ENCODE peak calls at places on chromosomes 4 and X, in six cellular contexts. T is adrenal gland, P is tibial nerve, E is ovary, R is A549, S is esophagus squamous epithelium. D is an unnamed sample.

GRCh38 chr4:26879805-26880204 is 19.2 kb downstream of the STIM2 start:
- DNase-seq in T (no peak), P (no peak), E (no peak), R (no peak), S (no peak), D (no peak)

GRCh38 chrX:156001667-156002021 is 4.1 kb downstream of the IL9R start:
- DNase-seq in T (no peak), P (no peak), E (no peak), R (no peak), S (no peak), D (no peak)

GRCh38 chrX:20542072-20542471 is 275.4 kb upstream of the RPS6KA3 start:
- DNase-seq in T (no peak), P (no peak), E (no peak), R (no peak), S (no peak), D (no peak)

GRCh38 chr4:61211781-61212180 is 11.7 kb downstream of the ADGRL3 start:
- DNase-seq in T (no peak), P (no peak), E (no peak), R (no peak), S (no peak), D (no peak)

GRCh38 chr4:8651661-8652180 is 59.2 kb downstream of the CPZ start:
- DNase-seq in T (no peak), P (no peak), E (no peak), R (no peak), S (no peak), D (no peak)

GRCh38 chr4:158814636-158815035 is 45.8 kb downstream of the FNIP2 start:
- DNase-seq in T (no peak), P (no peak), E (no peak), R (no peak), S (no peak), D (no peak)

GRCh38 chr4:184322328-184323025 is 104.8 kb upstream of the ENPP6 start:
- DNase-seq in T (no peak), P (no peak), E (no peak), R (no peak), S (no peak), D (no peak)

GRCh38 chr4:140427919-140428471 is 547 bp upstream of the CLGN start:
- DNase-seq in T (no peak), P (no peak), E (no peak), R (peak; percentile 42), S (no peak), D (no peak)

GRCh38 chr4:38663021-38663800 is 788 bp upstream of the KLF3 start:
- DNase-seq in T (peak; percentile 65), P (no peak), E (peak; percentile 63), R (peak; percentile 38), S (peak; percentile 50), D (peak; percentile 53)

GRCh38 chr4:2256781-2257191 is 5.1 kb downstream of the MXD4 start:
- DNase-seq in T (peak; percentile 58), P (no peak), E (peak; percentile 45), R (no peak), S (no peak), D (peak; percentile 58)

GRCh38 chr4:42104521-42104920 is 47.9 kb downstream of the BEND4 start:
- DNase-seq in T (no peak), P (no peak), E (no peak), R (no peak), S (no peak), D (no peak)

GRCh38 chrX:24495700-24496099 is 30.6 kb downstream of the PDK3 start:
- DNase-seq in T (no peak), P (no peak), E (no peak), R (no peak), S (no peak), D (no peak)

GRCh38 chr4:28966982-28967381 is 1753.2 kb upstream of the PCDH7 start:
- DNase-seq in T (no peak), P (no peak), E (no peak), R (no peak), S (no peak), D (no peak)

GRCh38 chr4:84792366-84793301 is 173.9 kb downstream of the WDFY3 start:
- DNase-seq in T (no peak), P (no peak), E (no peak), R (no peak), S (no peak), D (no peak)

DNA sequence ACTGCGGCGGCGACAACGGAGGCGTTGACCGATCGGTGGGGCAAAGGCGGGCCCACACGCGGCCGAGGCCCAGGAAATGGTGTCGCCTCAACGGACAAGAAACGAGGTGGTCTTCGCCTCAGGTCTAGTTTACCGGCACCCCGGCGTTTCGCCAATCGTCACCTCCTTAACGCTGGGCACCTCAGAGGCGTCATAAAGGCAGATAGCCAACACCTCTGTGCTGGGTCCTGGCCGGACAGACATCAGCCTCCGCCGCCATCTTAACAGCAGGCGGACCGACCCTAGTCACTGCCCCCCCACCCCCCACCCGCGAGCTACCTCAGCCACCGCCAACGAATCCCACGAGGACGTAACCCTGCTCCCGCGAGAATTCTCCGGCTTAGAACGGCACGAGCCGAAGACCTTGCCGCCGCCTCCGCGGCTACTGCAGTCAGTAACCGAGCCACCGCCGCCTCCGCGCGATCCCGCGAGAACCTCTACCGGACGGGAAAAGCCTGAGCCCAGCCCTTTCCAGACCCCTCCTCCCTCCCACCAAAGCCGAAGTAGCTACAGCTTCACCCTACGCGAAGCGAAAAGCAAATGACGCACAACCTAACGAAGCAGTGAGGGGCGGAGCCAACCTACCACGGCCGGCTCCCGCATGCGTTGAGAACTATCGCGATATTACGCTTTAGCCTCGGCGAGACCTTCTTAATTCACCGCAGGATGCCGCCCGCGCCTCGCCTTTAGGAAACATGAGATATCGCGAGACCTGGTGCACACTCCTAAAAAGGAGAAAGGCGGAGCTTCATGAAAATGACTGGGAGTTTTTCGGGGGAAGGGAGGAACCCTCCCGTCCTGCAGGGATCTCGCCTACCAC is 2.7 kb downstream of the HUWE1 start:
- DNase-seq in T (peak; percentile 94), P (peak; percentile 90), E (peak; percentile 95), R (peak; percentile 99), S (peak; percentile 76), D (peak; percentile 96)
- TF ChIP-seq POLR2A in T (peak; percentile 75), P (peak; percentile 76), E (peak; percentile 76), R (peak; percentile 60), S (no peak), D (peak; percentile 76)

GRCh38 chr4:83214079-83214478 is 70.5 kb downstream of the COQ2 start:
- DNase-seq in T (no peak), P (no peak), E (no peak), R (no peak), S (no peak), D (no peak)

GRCh38 chr4:83216856-83217683 is 67.5 kb downstream of the COQ2 start:
- DNase-seq in T (no peak), P (no peak), E (no peak), R (no peak), S (no peak), D (no peak)

GRCh38 chr4:83219344-83219990 is 65.1 kb downstream of the COQ2 start:
- DNase-seq in T (no peak), P (no peak), E (peak; percentile 46), R (no peak), S (no peak), D (peak; percentile 33)

GRCh38 chr4:83219991-83220360 is 64.6 kb downstream of the COQ2 start:
- DNase-seq in T (no peak), P (no peak), E (no peak), R (no peak), S (no peak), D (no peak)

DNA sequence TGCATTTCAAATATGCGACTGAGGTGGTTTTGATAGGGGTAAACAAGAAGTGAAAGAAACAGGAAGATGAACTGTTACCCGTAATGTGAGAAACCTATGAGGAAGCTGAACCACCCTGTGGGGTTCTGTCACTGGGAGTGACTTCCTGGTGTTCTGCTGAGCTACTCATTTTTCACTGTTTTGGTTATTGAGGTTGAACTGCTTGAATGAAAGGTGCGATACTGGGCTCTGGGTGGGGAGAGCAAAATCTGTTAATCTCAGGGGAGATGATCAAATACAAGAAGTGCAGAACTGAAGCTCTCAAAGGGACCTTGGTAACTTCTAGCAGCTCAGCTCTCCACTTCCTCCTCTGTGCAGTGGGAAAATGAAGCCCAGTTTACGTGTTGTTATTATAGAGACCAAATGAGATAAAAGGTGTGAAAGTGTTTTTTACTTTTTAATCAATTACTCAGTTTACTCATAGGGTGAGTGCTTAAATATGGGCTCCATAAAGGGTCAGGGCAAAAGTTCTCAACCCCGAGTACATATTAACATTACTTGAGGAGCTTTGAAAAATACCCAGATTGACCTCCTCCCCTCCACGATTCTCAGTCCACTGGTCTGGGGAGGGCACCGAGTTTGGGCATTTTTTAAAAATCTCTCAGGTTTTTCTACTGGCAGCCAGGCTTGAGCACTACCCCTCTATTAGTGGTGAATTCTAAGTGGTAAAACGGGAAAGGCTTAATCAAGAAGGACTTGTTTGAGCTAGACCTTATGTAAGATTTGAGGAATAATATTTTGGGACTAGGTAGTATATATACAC is 66.7 kb downstream of the COQ2 start:
- DNase-seq in T (no peak), P (no peak), E (no peak), R (no peak), S (no peak), D (no peak)
- H3K27ac ChIP-seq in T (no peak overlapping the region), P (peak overlapping the region; percentile 20), E (no peak overlapping the region), R (no peak overlapping the region), S (peak overlapping the region; percentile 69), D (no peak overlapping the region)

GRCh38 chr4:15653864-15654391 is 1.2 kb downstream of the FBXL5 start:
- DNase-seq in T (no peak), P (no peak), E (peak; percentile 23), R (peak; percentile 32), S (no peak), D (no peak)

GRCh38 chr4:15656038-15656470 is 897 bp upstream of the FBXL5 start:
- DNase-seq in T (peak; percentile 67), P (peak; percentile 12), E (no peak), R (no peak), S (no peak), D (peak; percentile 25)

GRCh38 chr4:15654556-15655222 is 468 bp downstream of the FBXL5 start:
- DNase-seq in T (peak; percentile 56), P (peak; percentile 28), E (peak; percentile 60), R (peak; percentile 19), S (no peak), D (peak; percentile 56)

GRCh38 chr4:15657366-15657765 is 2.2 kb upstream of the FBXL5 start:
- DNase-seq in T (no peak), P (no peak), E (no peak), R (no peak), S (no peak), D (no peak)

DNA sequence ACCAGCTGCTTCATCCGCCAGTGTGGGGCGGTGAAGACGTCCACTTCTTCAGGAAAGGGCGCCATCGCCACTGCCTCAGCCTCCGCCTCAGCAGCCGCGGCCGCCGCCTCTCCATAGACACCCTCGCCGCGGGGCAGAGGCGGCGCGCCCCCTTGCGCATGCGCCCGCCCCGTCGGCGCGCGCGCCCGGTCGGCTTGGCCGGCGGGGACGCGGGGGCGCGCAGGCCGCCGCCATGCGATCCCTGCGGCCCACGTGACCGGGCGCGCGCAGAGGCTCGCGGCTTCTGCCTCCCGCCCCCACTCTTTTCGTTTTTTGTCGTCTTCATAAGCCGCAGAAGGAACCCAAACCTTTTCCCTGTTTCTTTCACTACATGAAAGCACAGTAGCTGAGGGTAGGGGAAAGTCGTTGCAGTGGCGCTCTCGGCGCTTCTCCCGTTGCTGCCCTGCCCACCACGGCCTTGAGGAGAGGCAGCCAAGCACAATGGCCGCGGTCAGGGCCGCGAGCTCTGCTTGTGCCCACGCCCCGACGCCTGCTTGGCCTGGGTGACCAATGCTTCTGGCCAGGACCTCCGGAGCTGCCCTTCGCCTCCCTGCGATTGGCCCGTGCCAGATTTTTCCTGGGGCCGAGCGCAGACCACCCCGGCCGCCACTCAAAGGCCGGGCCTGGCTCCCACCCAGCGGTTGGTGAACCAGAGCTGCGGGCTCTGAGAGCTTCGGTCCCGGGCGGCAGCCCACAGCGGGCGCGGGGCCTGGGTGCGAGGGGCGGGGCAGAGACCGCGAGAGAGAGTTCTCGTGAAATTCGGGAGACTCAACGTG is at the start of gene FBXL5:
- DNase-seq in T (peak; percentile 77), P (peak; percentile 63), E (peak; percentile 80), R (peak; percentile 78), S (peak; percentile 34), D (peak; percentile 79)
- H3K9me3 ChIP-seq in T (no peaks in the 10 kb centered on the region), P (no peaks in the 10 kb centered on the region), E (no peaks in the 10 kb centered on the region), R (no peaks in the 10 kb centered on the region), S (no peaks in the 10 kb centered on the region), D (no peaks in the 10 kb centered on the region)

GRCh38 chr4:56048621-56049427 is 100.1 kb downstream of the CEP135 start:
- DNase-seq in T (peak; percentile 23), P (no peak), E (peak; percentile 27), R (peak; percentile 45), S (no peak), D (peak; percentile 16)
- TF ChIP-seq POLR2A in T (no peak), P (no peak), E (no peak), R (peak; percentile 23), S (no peak), D (no peak)

D was measured in uterus.